ENCODE peak calls at places on chromosomes 11 and 22, in ten cellular contexts. One of them, this sample, is unnamed.

GRCh38 chr22:46083383-46084350 is 66.7 kb upstream of the PPARA start:
- DNase-seq in suprapubic skin: peak
- DNase-seq in stomach: peak
- DNase-seq in H1: no peak
- DNase-seq in GM12891: no peak
- DNase-seq in spleen: peak
- DNase-seq in transverse colon: peak
- DNase-seq in GM12892: no peak
- DNase-seq in endothelial cell of umbilical vein: no peak
- DNase-seq in K562: no peak
- DNase-seq in this sample: no peak

GRCh38 chr11:78340530-78340929 is 77.1 kb downstream of the GAB2 start:
- DNase-seq in transverse colon: no peak
- DNase-seq in GM12892: no peak
- DNase-seq in suprapubic skin: no peak
- DNase-seq in endothelial cell of umbilical vein: no peak
- DNase-seq in H1: no peak
- DNase-seq in K562: no peak
- DNase-seq in GM12891: no peak
- DNase-seq in spleen: no peak
- DNase-seq in stomach: no peak
- DNase-seq in this sample: no peak

GRCh38 chr11:121246021-121246768 is 46.4 kb upstream of the SC5D start:
- DNase-seq in transverse colon: no peak
- DNase-seq in spleen: no peak
- DNase-seq in GM12892: no peak
- DNase-seq in GM12891: no peak
- DNase-seq in K562: peak
- DNase-seq in suprapubic skin: no peak
- DNase-seq in endothelial cell of umbilical vein: no peak
- DNase-seq in H1: no peak
- DNase-seq in stomach: no peak
- DNase-seq in this sample: no peak

GRCh38 chr11:30786392-30787120 is 200.4 kb upstream of the MPPED2 start:
- DNase-seq in endothelial cell of umbilical vein: peak
- DNase-seq in K562: no peak
- DNase-seq in H1: no peak
- DNase-seq in suprapubic skin: no peak
- DNase-seq in spleen: no peak
- DNase-seq in transverse colon: no peak
- DNase-seq in GM12891: no peak
- DNase-seq in GM12892: no peak
- DNase-seq in stomach: no peak
- DNase-seq in this sample: no peak

GRCh38 chr22:24105018-24105360 is 76.3 kb upstream of the SUSD2 start:
- DNase-seq in spleen: peak
- DNase-seq in GM12891: no peak
- DNase-seq in GM12892: no peak
- DNase-seq in transverse colon: no peak
- DNase-seq in stomach: no peak
- DNase-seq in suprapubic skin: no peak
- DNase-seq in H1: no peak
- DNase-seq in endothelial cell of umbilical vein: no peak
- DNase-seq in K562: no peak
- DNase-seq in this sample: no peak

GRCh38 chr22:32052259-32052658 is 9.2 kb downstream of the SLC5A1 start:
- DNase-seq in GM12892: no peak
- DNase-seq in H1: no peak
- DNase-seq in K562: no peak
- DNase-seq in spleen: no peak
- DNase-seq in endothelial cell of umbilical vein: no peak
- DNase-seq in transverse colon: no peak
- DNase-seq in suprapubic skin: no peak
- DNase-seq in stomach: no peak
- DNase-seq in GM12891: no peak
- DNase-seq in this sample: no peak

GRCh38 chr11:56093008-56093407 is at the start of gene OR8I2:
- DNase-seq in suprapubic skin: no peak
- DNase-seq in GM12891: no peak
- DNase-seq in spleen: no peak
- DNase-seq in GM12892: no peak
- DNase-seq in K562: no peak
- DNase-seq in stomach: no peak
- DNase-seq in transverse colon: no peak
- DNase-seq in H1: no peak
- DNase-seq in endothelial cell of umbilical vein: no peak
- DNase-seq in this sample: no peak

GRCh38 chr22:17436382-17436951 is 67.2 kb downstream of the CECR2 start:
- DNase-seq in H1: no peak
- DNase-seq in transverse colon: no peak
- DNase-seq in suprapubic skin: no peak
- DNase-seq in stomach: no peak
- DNase-seq in GM12892: no peak
- DNase-seq in spleen: no peak
- DNase-seq in GM12891: no peak
- DNase-seq in endothelial cell of umbilical vein: no peak
- DNase-seq in K562: no peak
- DNase-seq in this sample: no peak

GRCh38 chr11:703515-703914 is 2.5 kb upstream of the EPS8L2 start:
- DNase-seq in stomach: no peak
- DNase-seq in GM12891: no peak
- DNase-seq in endothelial cell of umbilical vein: no peak
- DNase-seq in transverse colon: no peak
- DNase-seq in H1: no peak
- DNase-seq in spleen: no peak
- DNase-seq in GM12892: no peak
- DNase-seq in suprapubic skin: peak
- DNase-seq in K562: no peak
- DNase-seq in this sample: no peak

GRCh38 chr11:706439-706956 is 467 bp downstream of the EPS8L2 start:
- DNase-seq in suprapubic skin: peak
- DNase-seq in stomach: peak
- DNase-seq in transverse colon: peak
- DNase-seq in endothelial cell of umbilical vein: no peak
- DNase-seq in GM12891: no peak
- DNase-seq in spleen: no peak
- DNase-seq in K562: no peak
- DNase-seq in H1: peak
- DNase-seq in GM12892: no peak
- DNase-seq in this sample: no peak

GRCh38 chr11:705646-706438 is at the start of gene EPS8L2:
- DNase-seq in GM12891: no peak
- DNase-seq in K562: peak
- DNase-seq in transverse colon: peak
- DNase-seq in spleen: peak
- DNase-seq in H1: peak
- DNase-seq in suprapubic skin: peak
- DNase-seq in endothelial cell of umbilical vein: no peak
- DNase-seq in stomach: peak
- DNase-seq in GM12892: no peak
- DNase-seq in this sample: no peak

GRCh38 chr11:704189-704798 is 1.7 kb upstream of the EPS8L2 start:
- DNase-seq in GM12891: no peak
- DNase-seq in endothelial cell of umbilical vein: no peak
- DNase-seq in GM12892: no peak
- DNase-seq in suprapubic skin: no peak
- DNase-seq in transverse colon: no peak
- DNase-seq in stomach: no peak
- DNase-seq in spleen: no peak
- DNase-seq in K562: no peak
- DNase-seq in H1: no peak
- DNase-seq in this sample: no peak

DNA sequence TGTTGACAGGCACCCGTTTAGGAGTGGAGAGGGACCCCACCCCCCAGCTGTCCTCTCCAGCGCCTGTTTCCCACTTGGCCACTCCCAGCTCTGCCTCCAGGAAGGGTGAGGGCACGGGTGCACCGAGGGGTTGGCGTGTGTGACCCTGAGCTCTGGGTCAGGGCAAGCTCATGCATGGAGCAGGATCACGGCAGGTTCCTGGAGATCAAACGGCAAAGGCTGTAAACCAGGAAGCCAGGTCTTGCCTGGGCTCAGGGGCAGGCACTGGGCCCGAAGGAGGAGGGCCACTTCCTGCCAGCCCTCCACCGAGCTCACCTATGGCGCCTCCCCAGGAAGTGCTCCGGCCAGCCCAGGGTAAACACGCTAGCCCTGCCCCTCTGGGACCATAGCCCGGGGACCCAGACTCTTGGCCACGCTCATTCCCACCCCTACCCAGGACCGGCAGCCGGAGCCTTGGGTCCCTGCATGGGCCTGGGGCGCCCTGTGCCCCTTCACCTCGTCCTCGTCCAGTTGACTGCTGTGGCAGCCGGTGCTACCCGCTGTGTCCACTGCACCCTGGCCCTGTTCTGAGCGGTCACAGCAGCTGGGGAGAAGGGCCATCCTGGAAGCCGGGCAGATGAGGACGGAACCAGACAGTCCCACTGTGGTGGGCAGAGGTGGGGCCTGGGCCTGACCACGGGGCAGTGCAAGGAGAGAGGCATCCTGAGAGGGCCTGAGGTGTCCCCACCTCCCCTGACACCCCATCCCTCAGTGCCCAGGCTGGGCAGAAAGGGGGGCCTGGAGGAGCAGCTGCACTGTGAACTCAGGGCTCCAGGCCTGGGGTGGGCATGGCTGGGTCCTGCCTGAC is 1.0 kb upstream of the EPS8L2 start:
- DNase-seq in GM12892: no peak
- DNase-seq in H1: no peak
- DNase-seq in transverse colon: peak
- DNase-seq in endothelial cell of umbilical vein: no peak
- DNase-seq in K562: no peak
- DNase-seq in GM12891: no peak
- DNase-seq in spleen: peak
- DNase-seq in stomach: peak
- DNase-seq in suprapubic skin: peak
- DNase-seq in this sample: no peak
- TF ChIP-seq POLR2AphosphoS5 in GM12892: no peak
- TF ChIP-seq POLR2AphosphoS5 in H1: no peak
- TF ChIP-seq POLR2AphosphoS5 in transverse colon: peak
- TF ChIP-seq POLR2AphosphoS5 in endothelial cell of umbilical vein: peak
- TF ChIP-seq POLR2AphosphoS5 in K562: no peak
- TF ChIP-seq POLR2AphosphoS5 in GM12891: no peak
- TF ChIP-seq POLR2AphosphoS5 in spleen: peak
- TF ChIP-seq POLR2AphosphoS5 in stomach: peak
- TF ChIP-seq POLR2AphosphoS5 in suprapubic skin: no peak
- TF ChIP-seq POLR2AphosphoS5 in this sample: no peak

DNA sequence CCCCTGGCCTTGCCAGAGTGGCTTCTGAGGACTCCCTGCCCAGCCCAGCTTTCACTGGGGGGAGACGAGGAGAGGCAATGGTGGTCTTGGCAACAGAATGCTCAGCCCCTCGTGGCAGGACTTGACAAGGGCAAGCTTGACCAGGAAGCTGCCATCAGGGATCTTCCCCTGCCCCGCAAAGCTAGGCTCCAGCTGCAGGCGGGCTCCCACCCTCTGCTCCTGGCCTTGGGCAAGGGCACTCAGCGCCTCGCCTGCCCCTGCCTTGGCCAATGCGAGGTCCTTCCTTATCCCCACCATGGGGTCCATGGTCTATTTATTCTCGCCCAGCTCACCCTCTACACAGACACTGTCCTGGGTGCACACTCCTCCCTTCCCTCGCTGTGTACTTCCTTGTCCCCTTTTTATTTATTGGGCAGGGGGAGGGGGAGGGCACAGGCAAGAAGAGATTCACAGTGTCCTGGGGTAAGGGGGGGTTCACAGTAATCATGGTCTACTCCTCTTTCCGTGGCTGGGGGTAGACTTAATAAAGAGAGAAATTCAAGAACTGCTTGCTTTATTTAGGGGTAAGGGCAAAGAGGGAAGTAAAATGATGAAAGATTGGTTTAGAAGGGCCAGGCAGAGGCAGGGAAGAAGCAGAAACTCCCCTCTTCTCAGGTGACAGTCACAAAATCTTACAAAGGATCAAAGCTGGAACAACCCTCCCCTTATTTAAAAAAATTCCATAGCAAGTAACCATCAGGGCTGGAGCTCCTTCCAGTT is 1.6 kb downstream of the GPHA2 start:
- DNase-seq in stomach: no peak
- DNase-seq in transverse colon: no peak
- DNase-seq in GM12892: no peak
- DNase-seq in endothelial cell of umbilical vein: no peak
- DNase-seq in GM12891: no peak
- DNase-seq in suprapubic skin: no peak
- DNase-seq in spleen: no peak
- DNase-seq in K562: no peak
- DNase-seq in H1: no peak
- DNase-seq in this sample: no peak
- TF ChIP-seq POLR2A in stomach: no peak
- TF ChIP-seq POLR2A in transverse colon: no peak
- TF ChIP-seq POLR2A in GM12892: no peak
- TF ChIP-seq POLR2A in endothelial cell of umbilical vein: no peak
- TF ChIP-seq POLR2A in GM12891: no peak
- TF ChIP-seq POLR2A in suprapubic skin: no peak
- TF ChIP-seq POLR2A in spleen: no peak
- TF ChIP-seq POLR2A in K562: no peak
- TF ChIP-seq POLR2A in H1: no peak
- TF ChIP-seq POLR2A in this sample: no peak

GRCh38 chr11:83571301-83571700 is 285.1 kb upstream of the CCDC90B start:
- DNase-seq in K562: no peak
- DNase-seq in stomach: no peak
- DNase-seq in spleen: no peak
- DNase-seq in transverse colon: no peak
- DNase-seq in GM12891: no peak
- DNase-seq in H1: no peak
- DNase-seq in GM12892: no peak
- DNase-seq in suprapubic skin: no peak
- DNase-seq in endothelial cell of umbilical vein: no peak
- DNase-seq in this sample: no peak

GRCh38 chr11:83568474-83568873 is 282.3 kb upstream of the CCDC90B start:
- DNase-seq in GM12891: no peak
- DNase-seq in GM12892: no peak
- DNase-seq in H1: no peak
- DNase-seq in K562: no peak
- DNase-seq in stomach: no peak
- DNase-seq in endothelial cell of umbilical vein: no peak
- DNase-seq in suprapubic skin: no peak
- DNase-seq in transverse colon: no peak
- DNase-seq in spleen: no peak
- DNase-seq in this sample: no peak

GRCh38 chr11:83566948-83567347 is 280.8 kb upstream of the CCDC90B start:
- DNase-seq in spleen: no peak
- DNase-seq in transverse colon: no peak
- DNase-seq in suprapubic skin: no peak
- DNase-seq in endothelial cell of umbilical vein: no peak
- DNase-seq in K562: no peak
- DNase-seq in H1: no peak
- DNase-seq in GM12892: no peak
- DNase-seq in GM12891: no peak
- DNase-seq in stomach: no peak
- DNase-seq in this sample: no peak

GRCh38 chr11:83572521-83572920 is 286.4 kb upstream of the CCDC90B start:
- DNase-seq in GM12891: no peak
- DNase-seq in transverse colon: no peak
- DNase-seq in GM12892: no peak
- DNase-seq in K562: no peak
- DNase-seq in H1: no peak
- DNase-seq in stomach: no peak
- DNase-seq in endothelial cell of umbilical vein: no peak
- DNase-seq in spleen: no peak
- DNase-seq in suprapubic skin: no peak
- DNase-seq in this sample: no peak

GRCh38 chr11:83569134-83569805 is 283.1 kb upstream of the CCDC90B start:
- DNase-seq in H1: no peak
- DNase-seq in transverse colon: no peak
- DNase-seq in spleen: no peak
- DNase-seq in stomach: no peak
- DNase-seq in suprapubic skin: no peak
- DNase-seq in GM12892: no peak
- DNase-seq in endothelial cell of umbilical vein: no peak
- DNase-seq in K562: no peak
- DNase-seq in GM12891: no peak
- DNase-seq in this sample: no peak
- TF ChIP-seq POLR2AphosphoS5 in H1: no peak
- TF ChIP-seq POLR2AphosphoS5 in transverse colon: no peak
- TF ChIP-seq POLR2AphosphoS5 in spleen: no peak
- TF ChIP-seq POLR2AphosphoS5 in stomach: no peak
- TF ChIP-seq POLR2AphosphoS5 in suprapubic skin: no peak
- TF ChIP-seq POLR2AphosphoS5 in GM12892: no peak
- TF ChIP-seq POLR2AphosphoS5 in endothelial cell of umbilical vein: no peak
- TF ChIP-seq POLR2AphosphoS5 in K562: no peak
- TF ChIP-seq POLR2AphosphoS5 in GM12891: no peak
- TF ChIP-seq POLR2AphosphoS5 in this sample: no peak

DNA sequence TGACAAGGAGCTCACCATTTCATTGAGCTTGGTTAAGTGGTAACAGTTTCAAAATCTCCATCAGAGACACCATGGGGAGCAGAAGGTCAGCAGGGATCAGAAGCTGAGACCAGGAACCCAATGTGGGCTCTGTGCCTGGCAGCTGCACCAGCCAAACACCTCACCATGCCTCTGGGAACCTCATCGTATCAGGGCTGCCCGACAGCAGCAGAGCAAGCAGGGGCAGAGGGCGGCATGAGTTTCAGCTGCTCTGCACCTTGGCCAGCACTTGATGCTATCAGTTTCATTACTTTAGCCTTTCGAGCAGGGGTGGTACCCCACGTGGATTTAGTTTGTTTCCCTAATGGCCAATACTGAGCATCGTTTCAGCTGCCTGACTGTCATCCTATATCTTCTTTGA is 77.8 kb downstream of the DGCR2 start:
- DNase-seq in suprapubic skin: peak
- DNase-seq in transverse colon: no peak
- DNase-seq in GM12891: no peak
- DNase-seq in spleen: peak
- DNase-seq in stomach: no peak
- DNase-seq in K562: no peak
- DNase-seq in endothelial cell of umbilical vein: no peak
- DNase-seq in GM12892: no peak
- DNase-seq in H1: no peak
- DNase-seq in this sample: no peak
- TF ChIP-seq POLR2A in suprapubic skin: no peak
- TF ChIP-seq POLR2A in transverse colon: no peak
- TF ChIP-seq POLR2A in GM12891: no peak
- TF ChIP-seq POLR2A in spleen: no peak
- TF ChIP-seq POLR2A in stomach: no peak
- TF ChIP-seq POLR2A in K562: no peak
- TF ChIP-seq POLR2A in endothelial cell of umbilical vein: no peak
- TF ChIP-seq POLR2A in GM12892: no peak
- TF ChIP-seq POLR2A in H1: no peak
- TF ChIP-seq POLR2A in this sample: no peak

This sample was measured in esophagus muscularis mucosa.